ENCODE peak calls at places on chromosomes 6 and 20, in nine cellular contexts. W is mesendoderm, U is vagina, J is stomach, G is esophagus squamous epithelium, H is colonic mucosa, S is adrenal gland, V is heart left ventricle, Y is mesenchymal stem cell. R is an unnamed sample.
A peak's percentile ranks its signal among the peaks of the same experiment; 100 is the strongest.

GRCh38 chr6:14275493-14275851 is 157.9 kb downstream of the CD83 start:
- DNase-seq in S (no peak), H (no peak), U (no peak), J (no peak), G (no peak), V (peak; percentile 47), Y (no peak), W (no peak), R (no peak)

GRCh38 chr6:159718634-159719033 is 8.7 kb upstream of the WTAP start:
- DNase-seq in V (no peak), H (no peak), Y (no peak), J (no peak), U (no peak), W (peak; percentile 64), G (no peak), S (no peak), R (no peak)

GRCh38 chr6:17355404-17355774 is 38.0 kb upstream of the CAP2 start:
- DNase-seq in S (no peak), J (no peak), H (no peak), Y (no peak), W (no peak), U (no peak), G (no peak), V (no peak), R (no peak)

GRCh38 chr20:43507150-43508080 is at the start of gene L3MBTL1:
- DNase-seq in V (peak; percentile 52), S (peak; percentile 48), W (peak; percentile 73), J (peak; percentile 68), G (no peak), Y (peak; percentile 36), H (peak; percentile 61), U (no peak), R (peak; percentile 45)

GRCh38 chr6:95280690-95281273 is 296.6 kb upstream of the MANEA start:
- DNase-seq in S (no peak), V (no peak), G (no peak), Y (peak; percentile 4), J (no peak), W (peak; percentile 46), H (no peak), U (no peak), R (no peak)

GRCh38 chr6:75791881-75792280 is 42.8 kb downstream of the MYO6 start:
- DNase-seq in Y (no peak), J (no peak), V (no peak), G (no peak), S (no peak), U (no peak), H (no peak), W (no peak), R (no peak)

GRCh38 chr6:156953478-156954146 is 176.4 kb downstream of the ARID1B start:
- DNase-seq in V (no peak), J (no peak), W (peak; percentile 93), S (peak; percentile 50), Y (peak; percentile 97), G (no peak), H (no peak), U (no peak), R (peak; percentile 40)

GRCh38 chr20:32709528-32710121 is 33.6 kb downstream of the COMMD7 start:
- DNase-seq in S (peak; percentile 38), G (no peak), J (no peak), V (no peak), U (no peak), W (no peak), H (no peak), Y (peak; percentile 49), R (no peak)

GRCh38 chr6:141486942-141487341 is 645.8 kb upstream of the GJE1 start:
- DNase-seq in Y (no peak), W (no peak), H (no peak), U (no peak), J (no peak), V (no peak), S (no peak), G (no peak), R (no peak)

GRCh38 chr6:144284753-144285547 is at the start of gene UTRN:
- DNase-seq in V (peak; percentile 89), H (peak; percentile 87), J (peak; percentile 75), Y (peak; percentile 90), G (peak; percentile 13), S (peak; percentile 83), U (no peak), W (peak; percentile 94), R (peak; percentile 75)

GRCh38 chr6:54009052-54009654 is 102.1 kb upstream of the MLIP start:
- DNase-seq in V (no peak), G (no peak), H (no peak), U (no peak), Y (no peak), S (no peak), J (no peak), W (no peak), R (no peak)

GRCh38 chr6:45558858-45559257 is 181.1 kb upstream of the SUPT3H start:
- DNase-seq in U (no peak), S (no peak), J (no peak), G (no peak), H (no peak), V (no peak), W (no peak), Y (no peak), R (no peak)

GRCh38 chr20:59652381-59652780 is 48.0 kb downstream of the PHACTR3 start:
- DNase-seq in H (no peak), U (no peak), V (no peak), Y (no peak), J (no peak), G (no peak), W (no peak), S (no peak), R (no peak)

GRCh38 chr20:48845721-48846306 is 18.0 kb upstream of the PREX1 start:
- DNase-seq in H (no peak), S (no peak), U (no peak), G (no peak), J (no peak), Y (no peak), W (no peak), V (no peak), R (no peak)

GRCh38 chr6:88349511-88349910 is 183.4 kb upstream of the CNR1 start:
- DNase-seq in W (no peak), Y (no peak), S (no peak), V (no peak), J (no peak), H (no peak), G (no peak), U (no peak), R (no peak)

GRCh38 chr6:156437084-156437879 is 339.9 kb upstream of the ARID1B start:
- DNase-seq in G (no peak), J (no peak), H (peak; percentile 45), S (no peak), V (no peak), U (no peak), Y (no peak), W (no peak), R (peak; percentile 42)

DNA sequence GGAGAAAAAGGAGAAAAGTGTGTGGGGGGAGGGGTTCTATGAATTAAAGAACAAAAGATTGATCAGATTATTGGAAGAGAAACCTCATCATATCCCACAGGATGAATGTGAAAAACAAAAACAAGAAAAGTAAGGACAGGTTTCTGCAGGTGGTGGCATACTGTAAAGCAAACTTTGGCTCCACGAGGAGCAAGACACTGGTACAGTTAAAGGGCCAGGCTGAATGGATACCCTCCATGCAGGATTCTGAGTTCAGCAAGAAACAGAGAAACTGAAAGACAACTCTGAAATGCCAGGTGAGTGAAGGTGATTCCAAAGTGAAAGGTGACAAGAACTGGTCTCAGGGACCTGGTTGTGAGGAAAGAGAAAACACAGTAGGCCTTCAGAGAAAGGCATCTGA is 37.4 kb downstream of the FYN start:
- DNase-seq in W (no peak), G (no peak), Y (no peak), H (no peak), U (no peak), J (no peak), S (no peak), V (no peak), R (no peak)
- H3K4me1 ChIP-seq in W (peaks cover 2% of the 10 kb centered on the region), G (no peaks in the 10 kb centered on the region), Y (no peaks in the 10 kb centered on the region), H (no peaks in the 10 kb centered on the region), U (peaks cover 37% of the 10 kb centered on the region), J (peaks cover 31% of the 10 kb centered on the region), S (no peaks in the 10 kb centered on the region), V (peaks cover 22% of the 10 kb centered on the region), R (peaks cover 2% of the 10 kb centered on the region)

GRCh38 chr6:31543639-31544038 is 1.8 kb upstream of the DDX39B start:
- DNase-seq in H (no peak), J (no peak), W (no peak), S (no peak), V (no peak), Y (no peak), G (no peak), U (no peak), R (no peak)
- H3K4me1 ChIP-seq in H (peaks cover 18% of the 10 kb centered on the region), J (peaks cover 58% of the 10 kb centered on the region), W (peaks cover 5% of the 10 kb centered on the region), S (peaks cover 47% of the 10 kb centered on the region), V (peaks cover 35% of the 10 kb centered on the region), Y (peaks cover 29% of the 10 kb centered on the region), G (peaks cover 28% of the 10 kb centered on the region), U (peaks cover 60% of the 10 kb centered on the region), R (peaks cover 9% of the 10 kb centered on the region)

GRCh38 chr6:142850653-142851434 is 94.1 kb downstream of the HIVEP2 start:
- DNase-seq in U (no peak), Y (peak; percentile 65), S (no peak), V (no peak), W (no peak), J (no peak), H (no peak), G (no peak), R (no peak)
- H3K4me1 ChIP-seq in U (peaks cover 47% of the 10 kb centered on the region), Y (peaks cover 5% of the 10 kb centered on the region), S (peaks cover 53% of the 10 kb centered on the region), V (peaks cover 47% of the 10 kb centered on the region), W (peaks cover 5% of the 10 kb centered on the region), J (peaks cover 78% of the 10 kb centered on the region), H (peaks cover 22% of the 10 kb centered on the region), G (peaks cover 31% of the 10 kb centered on the region), R (peaks cover 8% of the 10 kb centered on the region)

GRCh38 chr6:52516269-52516668 is 60.6 kb downstream of the TRAM2 start:
- DNase-seq in J (no peak), H (no peak), U (no peak), Y (peak; percentile 60), V (no peak), W (no peak), G (no peak), S (no peak), R (no peak)

GRCh38 chr6:52516943-52517342 is 59.9 kb downstream of the TRAM2 start:
- DNase-seq in J (no peak), G (no peak), U (no peak), Y (no peak), V (no peak), H (no peak), S (no peak), W (no peak), R (no peak)

GRCh38 chr6:52519618-52520017 is 57.2 kb downstream of the TRAM2 start:
- DNase-seq in S (no peak), H (no peak), J (no peak), U (no peak), G (no peak), Y (no peak), W (no peak), V (no peak), R (no peak)

GRCh38 chr6:52517502-52518278 is 59.2 kb downstream of the TRAM2 start:
- DNase-seq in J (peak; percentile 73), Y (peak; percentile 96), W (peak; percentile 97), V (peak; percentile 94), U (no peak), S (peak; percentile 91), G (no peak), H (peak; percentile 72), R (peak; percentile 85)

GRCh38 chr6:52518279-52518944 is 58.4 kb downstream of the TRAM2 start:
- DNase-seq in J (no peak), V (no peak), U (no peak), W (no peak), H (no peak), Y (no peak), G (no peak), S (no peak), R (no peak)
- H3K4me1 ChIP-seq in J (peaks cover 50% of the 10 kb centered on the region), V (peaks cover 43% of the 10 kb centered on the region), U (peaks cover 70% of the 10 kb centered on the region), W (peaks cover 11% of the 10 kb centered on the region), H (peaks cover 3% of the 10 kb centered on the region), Y (peaks cover 30% of the 10 kb centered on the region), G (peaks cover 10% of the 10 kb centered on the region), S (peaks cover 33% of the 10 kb centered on the region), R (peaks cover 6% of the 10 kb centered on the region)

GRCh38 chr6:10429638-10430427 is 15.0 kb upstream of the TFAP2A start:
- DNase-seq in V (no peak), S (no peak), Y (peak; percentile 70), J (no peak), W (peak; percentile 89), G (no peak), U (no peak), H (no peak), R (peak; percentile 49)
- H3K4me1 ChIP-seq in V (peaks cover 7% of the 10 kb centered on the region), S (peaks cover 14% of the 10 kb centered on the region), Y (peaks cover 9% of the 10 kb centered on the region), J (peaks cover 18% of the 10 kb centered on the region), W (peaks cover 3% of the 10 kb centered on the region), G (peaks cover 5% of the 10 kb centered on the region), U (peaks cover 20% of the 10 kb centered on the region), H (peaks cover 7% of the 10 kb centered on the region), R (no peaks in the 10 kb centered on the region)